ENCODE peak calls at places on chromosome 20, in seven cellular contexts. I is CD8-positive, alpha-beta T cell; S is stimulated activated CD8-positive, alpha-beta memory T cell treated with anti-CD3 and anti-CD28 coated beads, Interleukin-15, amount 100 ng/mL, for 1 hour; D is amygdala; P is MV-4-11; U is islet precursor cell; O is COLO829. C is an unnamed sample.

GRCh38 chr20:59771506-59772372 is 161.7 kb downstream of the SYCP2 start:
- DNase-seq in I (no peak), S (no peak), D (no peak), P (no peak), U (peak), O (no peak), C (no peak)

GRCh38 chr20:7959484-7959883 is 19.2 kb upstream of the HAO1 start:
- DNase-seq in I (no peak), S (no peak), D (no peak), P (no peak), U (no peak), O (no peak), C (no peak)

GRCh38 chr20:35617397-35618031 is 1.9 kb downstream of the SPAG4 start:
- DNase-seq in I (peak), S (no peak), D (no peak), P (peak), U (peak), O (peak), C (peak)

GRCh38 chr20:17844133-17844429 is 124.5 kb downstream of the SNX5 start:
- DNase-seq in I (no peak), S (no peak), D (no peak), P (no peak), U (no peak), O (no peak), C (no peak)

GRCh38 chr20:33412484-33412838 is 11.1 kb upstream of the CDK5RAP1 start:
- DNase-seq in I (no peak), S (no peak), D (no peak), P (no peak), U (no peak), O (no peak), C (no peak)

GRCh38 chr20:63423751-63424150 is 48.7 kb downstream of the KCNQ2 start:
- DNase-seq in I (no peak), S (no peak), D (no peak), P (no peak), U (no peak), O (no peak), C (no peak)

GRCh38 chr20:3473944-3474343 is 3.1 kb downstream of the ATRN start:
- DNase-seq in I (no peak), S (no peak), D (no peak), P (no peak), U (no peak), O (no peak), C (no peak)

GRCh38 chr20:63857751-63858392 is 3.4 kb upstream of the ABHD16B start:
- DNase-seq in I (no peak), S (no peak), D (no peak), P (no peak), U (peak), O (no peak), C (no peak)

GRCh38 chr20:36720510-36720909 is 25.4 kb downstream of the NDRG3 start:
- DNase-seq in I (no peak), S (no peak), D (no peak), P (peak), U (no peak), O (no peak), C (no peak)

GRCh38 chr20:23596856-23597255 is 8.9 kb downstream of the CST9 start:
- DNase-seq in I (no peak), S (no peak), D (no peak), P (peak), U (no peak), O (no peak), C (no peak)

GRCh38 chr20:329851-330232 is 4.5 kb downstream of the SOX12 start:
- DNase-seq in I (no peak), S (no peak), D (no peak), P (no peak), U (no peak), O (no peak), C (peak)

GRCh38 chr20:54148947-54149764 is 24.6 kb downstream of the CYP24A1 start:
- DNase-seq in I (no peak), S (no peak), D (no peak), P (no peak), U (peak), O (no peak), C (no peak)

GRCh38 chr20:34624628-34625027 is 52.3 kb downstream of the PIGU start:
- DNase-seq in I (no peak), S (no peak), D (no peak), P (no peak), U (no peak), O (no peak), C (peak)

GRCh38 chr20:25320035-25320800 is 70.4 kb downstream of the ABHD12 start:
- DNase-seq in I (no peak), S (no peak), D (no peak), P (no peak), U (no peak), O (no peak), C (no peak)

GRCh38 chr20:64766-65322 is 22.6 kb upstream of the DEFB125 start:
- DNase-seq in I (no peak), S (no peak), D (no peak), P (no peak), U (no peak), O (no peak), C (no peak)

GRCh38 chr20:17621229-17621968 is 51.5 kb downstream of the DSTN start:
- DNase-seq in I (no peak), S (no peak), D (no peak), P (no peak), U (peak), O (no peak), C (no peak)

GRCh38 chr20:20375862-20376261 is 8.0 kb downstream of the INSM1 start:
- DNase-seq in I (no peak), S (no peak), D (no peak), P (peak), U (no peak), O (no peak), C (peak)

GRCh38 chr20:18166241-18166881 is 28.7 kb downstream of the KAT14 start:
- DNase-seq in I (no peak), S (no peak), D (no peak), P (peak), U (no peak), O (no peak), C (no peak)

GRCh38 chr20:9488063-9488462 is 26.3 kb upstream of the LAMP5 start:
- DNase-seq in I (no peak), S (no peak), D (no peak), P (peak), U (no peak), O (peak), C (no peak)

GRCh38 chr20:8194721-8195120 is 62.7 kb downstream of the PLCB1 start:
- DNase-seq in I (no peak), S (no peak), D (no peak), P (no peak), U (no peak), O (no peak), C (no peak)

GRCh38 chr20:57526067-57526884 is 1.3 kb upstream of the CTCFL start:
- DNase-seq in I (no peak), S (no peak), D (no peak), P (no peak), U (no peak), O (no peak), C (no peak)

GRCh38 chr20:47773381-47773786 is 11.9 kb downstream of the SULF2 start:
- DNase-seq in I (no peak), S (no peak), D (no peak), P (no peak), U (no peak), O (no peak), C (no peak)

GRCh38 chr20:50805349-50805684 is 10.5 kb downstream of the BCAS4 start:
- DNase-seq in I (no peak), S (no peak), D (no peak), P (no peak), U (no peak), O (no peak), C (no peak)

GRCh38 chr20:57224641-57225138 is 41.8 kb downstream of the BMP7 start:
- DNase-seq in I (no peak), S (no peak), D (no peak), P (no peak), U (no peak), O (no peak), C (no peak)

GRCh38 chr20:21548390-21549035 is 34.6 kb upstream of the NKX2-2 start:
- DNase-seq in I (peak), S (no peak), D (no peak), P (no peak), U (peak), O (no peak), C (no peak)

GRCh38 chr20:62953167-62953838 is 794 bp downstream of the SLC17A9 start:
- DNase-seq in I (no peak), S (no peak), D (no peak), P (no peak), U (no peak), O (no peak), C (no peak)

GRCh38 chr20:45427236-45428149 is 11.6 kb downstream of the PIGT start:
- DNase-seq in I (no peak), S (no peak), D (no peak), P (no peak), U (no peak), O (no peak), C (no peak)

GRCh38 chr20:37393863-37394542 is 48.1 kb downstream of the SRC start:
- DNase-seq in I (no peak), S (no peak), D (no peak), P (no peak), U (peak), O (no peak), C (no peak)

GRCh38 chr20:46568570-46569129 is 18.2 kb upstream of the OCSTAMP start:
- DNase-seq in I (no peak), S (no peak), D (peak), P (no peak), U (no peak), O (peak), C (no peak)

GRCh38 chr20:8909596-8909995 is 159.3 kb upstream of the PLCB4 start:
- DNase-seq in I (no peak), S (no peak), D (no peak), P (no peak), U (no peak), O (no peak), C (no peak)

GRCh38 chr20:45088247-45088646 is 12.7 kb downstream of the KCNS1 start:
- DNase-seq in I (no peak), S (no peak), D (no peak), P (no peak), U (no peak), O (no peak), C (no peak)

GRCh38 chr20:61223121-61223520 is 28.9 kb upstream of the CDH4 start:
- DNase-seq in I (no peak), S (no peak), D (no peak), P (no peak), U (no peak), O (no peak), C (no peak)

GRCh38 chr20:3330046-3330741 is 77.3 kb downstream of the DNAAF9 start:
- DNase-seq in I (no peak), S (no peak), D (no peak), P (peak), U (no peak), O (no peak), C (no peak)

GRCh38 chr20:23022849-23023248 is 12.3 kb upstream of the SSTR4 start:
- DNase-seq in I (no peak), S (no peak), D (no peak), P (no peak), U (no peak), O (no peak), C (no peak)